ENCODE peak calls at places on chromosomes 13 and 19, in four cellular contexts. X, W, B and I are unnamed samples.
A peak's percentile ranks its signal among the peaks of the same experiment; 100 is the strongest.

GRCh38 chr19:38079926-38080380 is 144.1 kb downstream of the DPF1 start:
- DNase-seq in X (peak; percentile 96), W (no peak), B (peak; percentile 88), I (no peak)

GRCh38 chr13:62092536-62092935 is 676.9 kb upstream of the PCDH20 start:
- DNase-seq in X (no peak), W (no peak), B (no peak), I (no peak)

GRCh38 chr13:51618626-51619025 is 34.4 kb downstream of the WDFY2 start:
- DNase-seq in X (no peak), W (no peak), B (no peak), I (no peak)

GRCh38 chr13:63435668-63436275 is 2020.1 kb upstream of the PCDH20 start:
- DNase-seq in X (peak; percentile 100), W (no peak), B (peak; percentile 92), I (no peak)

GRCh38 chr13:25375727-25376358 is 4.1 kb downstream of the ATP8A2 start:
- DNase-seq in X (peak; percentile 19), W (peak; percentile 74), B (peak; percentile 44), I (peak; percentile 29)

GRCh38 chr19:53553865-53554791 is 16.2 kb downstream of the ZNF331 start:
- DNase-seq in X (peak; percentile 88), W (peak; percentile 79), B (peak; percentile 77), I (peak; percentile 81)

GRCh38 chr19:1455002-1455335 is 5.0 kb downstream of the APC2 start:
- DNase-seq in X (no peak), W (no peak), B (no peak), I (no peak)

GRCh38 chr13:43664700-43665191 is 122.0 kb downstream of the ENOX1 start:
- DNase-seq in X (peak; percentile 63), W (peak; percentile 88), B (peak; percentile 94), I (no peak)

GRCh38 chr13:24053505-24054251 is 106.8 kb upstream of the SPATA13 start:
- DNase-seq in X (peak; percentile 60), W (peak; percentile 84), B (peak; percentile 61), I (peak; percentile 59)

GRCh38 chr13:112587767-112588489 is at the start of gene TUBGCP3:
- DNase-seq in X (peak; percentile 78), W (peak; percentile 96), B (peak; percentile 82), I (peak; percentile 86)

GRCh38 chr13:94435604-94436226 is 43.8 kb downstream of the DCT start:
- DNase-seq in X (peak; percentile 46), W (no peak), B (peak; percentile 45), I (no peak)

GRCh38 chr19:57667220-57667619 is 1.5 kb upstream of the ZSCAN4 start:
- DNase-seq in X (no peak), W (no peak), B (no peak), I (no peak)

GRCh38 chr13:83622422-83622784 is 259.9 kb downstream of the SLITRK1 start:
- DNase-seq in X (peak; percentile 66), W (no peak), B (peak; percentile 6), I (no peak)

GRCh38 chr19:33110201-33110910 is 21.6 kb upstream of the WDR88 start:
- DNase-seq in X (peak; percentile 81), W (no peak), B (peak; percentile 65), I (no peak)

GRCh38 chr19:1000095-1000494 is at the start of gene GRIN3B:
- DNase-seq in X (no peak), W (peak; percentile 90), B (peak; percentile 51), I (peak; percentile 82)

GRCh38 chr19:13169769-13170168 is 19.6 kb downstream of the IER2 start:
- DNase-seq in X (peak; percentile 66), W (no peak), B (peak; percentile 84), I (no peak)

GRCh38 chr13:34357435-34358232 is 539.7 kb downstream of the RFC3 start:
- DNase-seq in X (peak; percentile 91), W (peak; percentile 9), B (peak; percentile 87), I (no peak)

GRCh38 chr13:66576381-66576780 is 653.8 kb downstream of the PCDH9 start:
- DNase-seq in X (no peak), W (no peak), B (no peak), I (no peak)

GRCh38 chr19:46729696-46730095 is 12.8 kb upstream of the PRKD2 start:
- DNase-seq in X (no peak), W (no peak), B (no peak), I (no peak)